ENCODE peak calls at places on chromosomes 16 and 17, in eight cellular contexts. H is Peyer's patch, L is body of pancreas, D is A549, V is IMR-90, Z is breast epithelium, K is upper lobe of left lung, N is tibial nerve. O is an unnamed sample.

GRCh38 chr17:39755550-39756375 is 18.0 kb downstream of the GRB7 start:
- DNase-seq in Z (no peak), N (no peak), D (no peak), V (peak; percentile 24), H (peak; percentile 80), K (no peak), L (no peak), O (peak; percentile 85)

GRCh38 chr17:68704897-68705296 is 103.7 kb upstream of the FAM20A start:
- DNase-seq in D (no peak), V (peak; percentile 41), K (no peak), H (no peak), Z (no peak), L (no peak), N (no peak), O (no peak)

GRCh38 chr17:16989230-16989952 is 17.5 kb upstream of the TNFRSF13B start:
- DNase-seq in K (no peak), L (no peak), V (no peak), H (peak; percentile 73), D (no peak), N (no peak), Z (no peak), O (peak; percentile 72)

GRCh38 chr16:31148281-31148728 is 1.6 kb downstream of the PRSS36 start:
- DNase-seq in D (no peak), L (peak; percentile 91), N (no peak), K (peak; percentile 88), H (no peak), V (no peak), Z (no peak), O (peak; percentile 87)

GRCh38 chr17:71486171-71486740 is 634.6 kb upstream of the SOX9 start:
- DNase-seq in K (no peak), D (no peak), Z (no peak), V (no peak), H (no peak), L (no peak), N (no peak), O (no peak)

GRCh38 chr16:88561485-88562369 is 8.5 kb upstream of the ZC3H18 start:
- DNase-seq in D (peak; percentile 63), L (peak; percentile 61), N (peak; percentile 34), Z (no peak), H (peak; percentile 31), V (peak; percentile 43), K (no peak), O (no peak)

GRCh38 chr17:64148699-64149098 is 18.8 kb upstream of the ERN1 start:
- DNase-seq in K (no peak), N (no peak), L (peak; percentile 58), H (no peak), Z (no peak), V (no peak), D (no peak), O (no peak)

GRCh38 chr17:71472809-71473789 is 647.7 kb upstream of the SOX9 start:
- DNase-seq in K (no peak), V (peak; percentile 70), N (no peak), L (peak; percentile 33), D (peak; percentile 55), H (no peak), Z (no peak), O (no peak)

GRCh38 chr16:69120096-69120664 is 12.2 kb downstream of the CHTF8 start:
- DNase-seq in H (no peak), K (no peak), N (no peak), D (no peak), L (no peak), Z (no peak), V (no peak), O (no peak)

GRCh38 chr17:63634163-63634562 is 11.9 kb downstream of the MAP3K3 start:
- DNase-seq in K (no peak), D (no peak), L (no peak), H (no peak), Z (no peak), N (no peak), V (peak; percentile 31), O (no peak)

GRCh38 chr17:73613271-73613941 is 30.8 kb downstream of the SDK2 start:
- DNase-seq in L (no peak), N (no peak), V (no peak), K (no peak), D (no peak), H (no peak), Z (no peak), O (no peak)

GRCh38 chr17:10797848-10798328 is 6.0 kb downstream of the TMEM238L start:
- DNase-seq in K (no peak), Z (no peak), D (no peak), H (no peak), L (no peak), V (no peak), N (no peak), O (no peak)

GRCh38 chr16:100989-101388 is 23.0 kb downstream of the MPG start:
- DNase-seq in V (no peak), H (no peak), L (no peak), D (no peak), Z (no peak), K (no peak), N (no peak), O (no peak)

GRCh38 chr17:79325707-79326106 is 251.1 kb downstream of the ENGASE start:
- DNase-seq in D (no peak), H (no peak), N (no peak), Z (no peak), L (no peak), K (no peak), V (no peak), O (no peak)

GRCh38 chr16:14436410-14436955 is 193.6 kb downstream of the PARN start:
- DNase-seq in D (no peak), Z (no peak), N (no peak), H (no peak), V (no peak), K (no peak), L (no peak), O (no peak)

GRCh38 chr17:38546396-38546795 is 59.4 kb downstream of the SRCIN1 start:
- DNase-seq in K (no peak), D (no peak), H (no peak), Z (no peak), V (no peak), L (no peak), N (no peak), O (no peak)

GRCh38 chr16:5058476-5058875 is 7.3 kb downstream of the C16orf89 start:
- DNase-seq in Z (no peak), V (no peak), L (no peak), N (no peak), H (no peak), D (peak; percentile 66), K (no peak), O (no peak)

GRCh38 chr16:30655815-30656347 is 2.4 kb upstream of the FBRS start:
- DNase-seq in K (peak; percentile 62), Z (no peak), V (no peak), D (no peak), H (no peak), N (no peak), L (no peak), O (no peak)

DNA sequence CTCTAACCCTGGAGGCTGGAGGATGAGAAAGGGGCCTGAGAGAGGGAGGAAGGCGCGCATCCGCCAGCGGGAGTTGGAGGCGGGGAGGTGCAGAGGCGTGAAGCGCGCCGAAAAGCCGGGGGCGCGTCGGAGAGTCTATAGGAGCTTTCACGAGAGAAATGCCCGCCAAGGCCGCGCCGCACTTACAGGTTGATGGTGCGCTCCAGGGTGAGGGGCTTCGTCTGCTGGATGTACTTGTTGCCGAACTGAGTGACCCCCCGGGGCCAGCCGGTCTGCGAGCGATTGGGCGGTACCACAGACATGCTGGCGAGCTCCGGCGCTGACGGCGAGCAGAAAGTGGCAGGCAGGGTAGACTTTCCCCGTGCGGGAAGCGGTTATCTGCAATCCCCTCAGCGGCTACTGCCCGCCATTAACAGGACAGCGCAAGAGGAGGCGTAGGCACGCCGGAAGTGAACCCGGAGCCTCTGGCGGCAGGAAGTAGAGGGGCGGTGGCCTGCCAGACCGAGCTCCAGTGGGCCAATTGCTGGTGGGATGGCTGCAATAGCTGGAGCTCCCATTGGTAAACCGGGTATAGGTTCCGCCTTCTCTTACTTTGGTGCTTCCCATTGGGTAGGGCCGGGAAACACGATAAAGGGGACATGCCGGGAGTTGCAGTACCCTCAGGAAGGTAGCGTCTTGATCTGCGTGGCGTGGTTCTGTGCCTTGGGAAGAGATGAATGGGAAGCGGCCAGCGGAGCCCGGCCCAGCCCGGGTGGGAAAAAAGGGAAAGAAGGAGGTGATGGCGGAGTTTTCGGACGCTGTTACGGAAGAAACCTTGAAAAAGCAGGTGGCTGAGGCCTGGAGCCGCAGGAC is at the start of the genes NUDT21 and OGFOD1:
- DNase-seq in Z (peak; percentile 92), D (peak; percentile 100), N (peak; percentile 93), V (peak; percentile 98), L (peak; percentile 95), K (peak; percentile 91), H (peak; percentile 91), O (peak; percentile 99)
- TF ChIP-seq POLR2A in Z (peak; percentile 16), D (peak; percentile 57), N (peak; percentile 42), V (peak; percentile 81), L (peak; percentile 79), K (no peak), H (peak; percentile 33), O (no peak)

DNA sequence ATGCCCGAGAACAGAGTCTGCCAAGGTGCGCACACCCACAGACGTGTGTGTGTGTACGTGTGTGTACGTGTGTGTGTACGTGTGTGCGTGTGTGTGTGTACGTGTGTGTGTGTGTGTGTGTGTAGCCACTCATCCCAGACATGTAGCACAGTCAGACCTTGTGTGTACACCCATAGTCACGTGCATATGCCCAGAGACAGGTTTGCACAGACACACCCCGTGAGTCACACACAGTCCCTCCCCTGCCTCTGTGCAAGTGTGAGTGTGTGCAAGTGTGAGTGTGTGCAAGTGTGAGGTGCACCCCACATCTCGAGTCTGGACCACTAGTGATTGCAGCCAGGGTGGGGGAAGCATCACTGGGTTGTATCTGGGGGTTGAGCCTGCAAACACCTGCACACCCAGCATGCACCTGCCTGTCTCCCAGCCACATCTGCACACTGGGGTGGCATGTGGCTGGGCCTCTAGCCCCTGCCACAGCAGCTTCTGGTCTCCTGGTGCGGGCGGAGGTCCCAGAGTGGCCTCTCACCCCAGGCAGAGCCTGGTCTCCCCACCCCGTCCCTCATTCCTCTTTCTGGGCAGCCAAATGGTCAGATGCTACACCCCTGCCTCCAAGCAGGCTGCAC is 23.6 kb downstream of the BAHCC1 start:
- DNase-seq in H (no peak), V (peak; percentile 36), L (no peak), Z (no peak), K (no peak), N (no peak), D (no peak), O (no peak)
- H3K4me3 ChIP-seq in H (peak overlapping the region; percentile 36), V (no peak overlapping the region), L (no peak overlapping the region), Z (peak overlapping the region; percentile 41), K (no peak overlapping the region), N (peak overlapping the region; percentile 20), D (peak overlapping the region; percentile 38), O (no peak overlapping the region)

DNA sequence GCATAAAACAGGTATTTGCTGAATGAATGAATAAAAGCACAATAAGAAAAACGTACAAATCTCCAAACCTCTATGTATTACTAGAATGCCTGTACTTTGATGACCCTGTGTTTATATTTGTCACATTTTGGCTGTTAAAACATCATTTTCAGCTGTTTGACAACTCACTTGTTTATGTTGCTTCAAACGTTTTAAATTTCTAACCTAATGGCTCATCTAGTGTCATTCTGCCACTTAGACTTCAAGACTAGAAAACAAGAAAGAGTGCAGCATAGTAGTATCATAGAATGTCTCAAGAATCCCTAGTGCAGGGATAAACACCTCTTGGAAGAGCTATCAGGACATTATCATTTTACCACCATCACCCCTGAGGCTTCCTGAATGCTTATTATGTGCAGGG is 19.4 kb upstream of the PMP22 start:
- DNase-seq in D (no peak), N (no peak), K (no peak), L (no peak), H (no peak), Z (no peak), V (no peak), O (no peak)
- TF ChIP-seq POLR2A in D (no peak), N (no peak), K (no peak), L (no peak), H (no peak), Z (no peak), V (no peak), O (no peak)

GRCh38 chr16:67001159-67001486 is 12.7 kb downstream of the CES4A start:
- DNase-seq in Z (no peak), N (no peak), D (no peak), V (no peak), L (no peak), K (peak; percentile 87), H (no peak), O (no peak)
- H3K4me3 ChIP-seq in Z (peak overlapping the region; percentile 62), N (peak overlapping the region; percentile 56), D (peak overlapping the region; percentile 66), V (peak overlapping the region; percentile 23), L (no peak overlapping the region), K (peak overlapping the region; percentile 60), H (peak overlapping the region; percentile 69), O (no peak overlapping the region)

O was measured in lower leg skin.